ENCODE peak calls at places on chromosome 20, in nine cellular contexts. W, Q, Y, X, U, I, F, B and E are unnamed samples.

GRCh38 chr20:38407321-38407720 is 27.8 kb downstream of the SNHG17 start:
- DNase-seq in B (no peak), Q (no peak), W (no peak), I (no peak), Y (no peak), X (no peak), U (no peak), F (no peak), E (no peak)

GRCh38 chr20:50918403-50918802 is 12.8 kb downstream of the ADNP start:
- DNase-seq in B (no peak), Q (peak; percentile 47), W (no peak), Y (peak; percentile 55), X (no peak), U (no peak), F (no peak), I (peak; percentile 56), E (no peak)

GRCh38 chr20:48734104-48734749 is 93.6 kb downstream of the PREX1 start:
- DNase-seq in F (no peak), Q (no peak), Y (no peak), U (no peak), B (no peak), X (no peak), W (no peak), I (no peak), E (no peak)

GRCh38 chr20:37111926-37112455 is 16.2 kb upstream of the RBL1 start:
- DNase-seq in Y (no peak), F (no peak), B (no peak), U (no peak), Q (no peak), I (no peak), W (no peak), X (peak; percentile 30), E (no peak)

GRCh38 chr20:25281541-25281991 is 33.7 kb downstream of the PYGB start:
- DNase-seq in I (no peak), B (peak; percentile 3), X (no peak), U (no peak), Q (no peak), F (peak; percentile 87), W (no peak), Y (no peak), E (no peak)

GRCh38 chr20:38337561-38338140 is 8.6 kb upstream of the LBP start:
- DNase-seq in Y (no peak), W (no peak), U (no peak), B (no peak), Q (no peak), F (peak; percentile 59), X (peak; percentile 14), I (no peak), E (peak; percentile 27)

GRCh38 chr20:10763117-10763516 is 89.3 kb upstream of the JAG1 start:
- DNase-seq in W (no peak), I (peak; percentile 9), X (no peak), B (no peak), Q (peak; percentile 9), F (no peak), U (no peak), Y (peak; percentile 30), E (no peak)

GRCh38 chr20:18057994-18058349 is 256 bp upstream of the OVOL2 start:
- DNase-seq in I (no peak), Y (no peak), W (no peak), X (no peak), U (no peak), F (no peak), B (no peak), Q (no peak), E (no peak)

GRCh38 chr20:16615199-16615598 is 42.0 kb upstream of the KIF16B start:
- DNase-seq in U (peak; percentile 15), Y (peak; percentile 94), B (no peak), F (no peak), I (peak; percentile 60), W (peak; percentile 63), Q (peak; percentile 55), X (peak; percentile 22), E (peak; percentile 90)

GRCh38 chr20:37755665-37756064 is 61.8 kb downstream of the CTNNBL1 start:
- DNase-seq in I (no peak), F (peak; percentile 27), X (no peak), W (no peak), B (no peak), Q (no peak), Y (peak; percentile 20), U (no peak), E (no peak)

GRCh38 chr20:10505320-10506226 is 70.5 kb downstream of the SLX4IP start:
- DNase-seq in U (no peak), B (no peak), W (no peak), Y (peak; percentile 65), F (peak; percentile 96), Q (no peak), X (no peak), I (no peak), E (peak; percentile 74)

GRCh38 chr20:25054995-25055629 is 2.8 kb downstream of the ACSS1 start:
- DNase-seq in Q (no peak), W (no peak), X (no peak), Y (no peak), U (no peak), I (peak; percentile 10), F (no peak), B (no peak), E (peak; percentile 31)

GRCh38 chr20:48626226-48626937 is 201.4 kb downstream of the PREX1 start:
- DNase-seq in Y (peak; percentile 17), I (no peak), F (peak; percentile 93), B (no peak), W (no peak), U (no peak), Q (no peak), X (no peak), E (peak; percentile 50)

GRCh38 chr20:61806314-61806713 is 259.4 kb downstream of the TAF4 start:
- DNase-seq in W (no peak), B (no peak), I (no peak), X (no peak), Q (no peak), F (no peak), U (no peak), Y (no peak), E (no peak)

GRCh38 chr20:58521763-58522162 is 6.6 kb upstream of the APCDD1L start:
- DNase-seq in X (no peak), U (no peak), Q (no peak), W (no peak), I (no peak), B (no peak), F (no peak), Y (no peak), E (no peak)
- TF ChIP-seq CTCF in X (no peak), U (no peak), Q (no peak), W (no peak), I (no peak), B (no peak), F (no peak), Y (no peak), E (no peak)

GRCh38 chr20:3888622-3889488 is at the start of gene PANK2:
- DNase-seq in I (peak; percentile 99), B (peak; percentile 97), Y (peak; percentile 100), F (peak; percentile 99), U (peak; percentile 97), X (peak; percentile 99), W (peak; percentile 93), Q (peak; percentile 100), E (peak; percentile 99)
- TF ChIP-seq CTCF in I (peak; percentile 58), B (peak; percentile 66), Y (peak; percentile 63), F (peak; percentile 21), U (peak; percentile 67), X (peak; percentile 42), W (peak; percentile 49), Q (peak; percentile 43), E (peak; percentile 11)

GRCh38 chr20:32109392-32110172 is at the start of gene TM9SF4:
- DNase-seq in B (peak; percentile 84), Q (peak; percentile 95), Y (peak; percentile 96), F (peak; percentile 96), X (peak; percentile 90), I (peak; percentile 90), W (peak; percentile 69), U (peak; percentile 84), E (peak; percentile 96)
- TF ChIP-seq CTCF in B (peak; percentile 39), Q (no peak), Y (no peak), F (no peak), X (no peak), I (no peak), W (no peak), U (no peak), E (no peak)

GRCh38 chr20:21699216-21699508 is 6.3 kb upstream of the PAX1 start:
- DNase-seq in Q (no peak), B (no peak), W (no peak), Y (no peak), F (no peak), I (no peak), U (no peak), X (no peak), E (no peak)

GRCh38 chr20:21698494-21699215 is 6.8 kb upstream of the PAX1 start:
- DNase-seq in Q (no peak), X (no peak), W (no peak), I (no peak), B (no peak), F (no peak), Y (no peak), U (no peak), E (no peak)

GRCh38 chr20:21693322-21693721 is 12.1 kb upstream of the PAX1 start:
- DNase-seq in Y (no peak), I (no peak), W (no peak), B (no peak), U (no peak), F (peak; percentile 36), Q (no peak), X (no peak), E (peak; percentile 9)
- TF ChIP-seq CTCF in Y (no peak), I (no peak), W (no peak), B (no peak), U (no peak), F (peak; percentile 67), Q (no peak), X (peak; percentile 19), E (peak; percentile 10)

DNA sequence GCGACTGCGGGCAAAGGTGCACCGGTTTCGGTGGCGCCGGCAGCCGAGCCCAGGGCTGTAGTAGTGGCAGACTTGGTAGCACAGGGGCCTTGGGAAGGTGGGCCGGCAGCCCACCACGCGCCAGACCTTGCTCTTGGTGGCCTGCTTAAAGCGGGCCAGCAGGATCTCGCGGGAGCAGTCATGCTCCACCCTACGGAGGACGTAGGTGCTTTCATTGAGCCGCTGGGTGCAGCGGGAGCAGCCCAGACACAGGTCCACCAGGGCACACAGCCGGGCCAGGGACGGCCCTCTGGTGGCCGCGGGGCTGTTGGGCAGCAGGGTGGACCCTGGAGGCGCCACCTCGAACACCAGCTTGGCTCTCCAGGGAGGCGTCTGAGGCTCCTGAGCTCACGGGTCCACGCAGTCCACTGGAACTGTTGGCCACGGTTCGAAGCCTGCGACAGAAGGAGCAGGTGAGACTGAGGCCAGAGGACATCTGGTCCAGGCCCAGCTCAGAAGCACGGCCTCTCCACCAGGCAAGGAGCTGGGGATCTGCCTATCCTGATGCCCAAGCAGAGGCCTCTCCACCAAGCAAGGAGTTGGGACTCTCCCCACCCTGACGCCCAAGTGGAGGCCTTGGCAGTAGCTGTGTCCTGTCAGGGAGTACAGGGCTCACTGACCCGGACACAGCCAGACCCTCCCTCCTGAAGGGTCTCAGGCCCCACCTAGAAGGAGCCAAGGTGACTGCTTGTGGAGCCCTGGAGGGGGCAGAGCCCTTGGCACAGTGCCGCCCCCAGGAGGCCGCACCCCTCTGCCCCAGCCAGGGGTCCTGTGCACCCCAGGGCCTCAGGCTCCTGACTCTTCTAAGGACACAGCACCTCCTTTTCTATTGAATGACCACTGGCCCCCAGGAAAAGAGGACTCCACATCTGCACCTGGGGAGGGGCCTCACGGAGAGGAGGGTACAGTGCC is 976 bp downstream of the HELZ2 start:
- DNase-seq in X (no peak), W (no peak), F (no peak), U (no peak), B (no peak), Y (no peak), I (no peak), Q (no peak), E (no peak)
- TF ChIP-seq CTCF in X (no peak), W (peak; percentile 25), F (peak; percentile 6), U (peak; percentile 20), B (no peak), Y (peak; percentile 31), I (no peak), Q (peak; percentile 21), E (no peak)

GRCh38 chr20:41848180-41848579 is 230.0 kb upstream of the CHD6 start:
- DNase-seq in W (no peak), F (peak; percentile 8), U (no peak), X (no peak), Y (no peak), I (no peak), B (no peak), Q (no peak), E (no peak)
- TF ChIP-seq CTCF in W (no peak), F (no peak), U (no peak), X (no peak), Y (no peak), I (no peak), B (no peak), Q (no peak), E (no peak)